ENCODE peak calls at places on chromosomes 13 and 19, in four cellular contexts. K is GM23248, X is Karpas-422, S is HCT116. A is an unnamed sample. For H3K79me2, the result is how much of the 10 kb centered on the place peaks cover.

GRCh38 chr19:41373993-41374392 is 2.3 kb upstream of the TMEM91 start:
- DNase-seq in K (peak), X (no peak), S (no peak), A (peak)

GRCh38 chr19:4495471-4495870 is 22.8 kb downstream of the PLIN4 start:
- DNase-seq in S (peak), K (no peak), X (peak), A (no peak)

GRCh38 chr13:78742659-78743058 is 83.7 kb upstream of the OBI1 start:
- DNase-seq in K (no peak), X (no peak), S (no peak), A (no peak)

GRCh38 chr19:10517361-10517759 is at the start of gene S1PR5:
- DNase-seq in X (peak), S (no peak), K (peak), A (peak)

GRCh38 chr13:75759531-75759930 is 123.4 kb downstream of the LMO7 start:
- DNase-seq in K (no peak), X (no peak), S (no peak), A (no peak)

GRCh38 chr19:52170304-52170703 is 1.1 kb downstream of the ZNF836 start:
- DNase-seq in X (no peak), S (no peak), K (peak), A (no peak)

GRCh38 chr19:2503521-2504109 is 27.7 kb downstream of the GADD45B start:
- DNase-seq in K (peak), S (peak), X (peak), A (peak)

GRCh38 chr19:11204943-11205349 is 7.6 kb upstream of the KANK2 start:
- DNase-seq in S (no peak), X (no peak), K (no peak), A (no peak)

GRCh38 chr13:29568731-29569130 is 26.8 kb downstream of the SLC7A1 start:
- DNase-seq in K (no peak), X (no peak), S (no peak), A (no peak)

GRCh38 chr13:42539670-42540069 is 34.3 kb upstream of the TNFSF11 start:
- DNase-seq in S (no peak), X (no peak), K (peak), A (no peak)

GRCh38 chr13:19074519-19074918 is 107.1 kb downstream of the TUBA3C start:
- DNase-seq in S (no peak), X (no peak), K (no peak), A (no peak)

GRCh38 chr13:33577037-33577436 is 240.9 kb upstream of the RFC3 start:
- DNase-seq in S (no peak), K (peak), X (no peak), A (peak)

GRCh38 chr13:36582977-36583376 is 90.8 kb upstream of the SERTM1 start:
- DNase-seq in X (no peak), K (no peak), S (no peak), A (no peak)

GRCh38 chr19:29620931-29621351 is 14.9 kb downstream of the POP4 start:
- DNase-seq in X (no peak), S (no peak), K (no peak), A (no peak)

GRCh38 chr13:104140557-104140956 is 1074.3 kb upstream of the SLC10A2 start:
- DNase-seq in S (peak), X (no peak), K (no peak), A (no peak)

GRCh38 chr19:35894342-35894741 is 6.0 kb downstream of the NFKBID start:
- DNase-seq in X (no peak), K (no peak), S (no peak), A (no peak)

GRCh38 chr13:23778007-23778687 is 111.1 kb downstream of the MIPEP start:
- DNase-seq in S (no peak), K (no peak), X (no peak), A (no peak)

GRCh38 chr19:33040994-33041827 is 23.5 kb downstream of the RHPN2 start:
- DNase-seq in K (peak), S (peak), X (no peak), A (peak)

GRCh38 chr19:42216653-42217521 is 590 bp downstream of the DEDD2 start:
- DNase-seq in X (peak), K (peak), S (no peak), A (peak)

GRCh38 chr19:5170329-5170745 is 170.3 kb downstream of the PTPRS start:
- DNase-seq in X (peak), S (no peak), K (no peak), A (no peak)

GRCh38 chr13:72062566-72062965 is 195.6 kb upstream of the DACH1 start:
- DNase-seq in K (no peak), S (no peak), X (no peak), A (no peak)

GRCh38 chr13:113586661-113587479 is 2.3 kb downstream of the TFDP1 start:
- DNase-seq in K (no peak), S (no peak), X (no peak), A (no peak)

GRCh38 chr19:35446194-35446593 is 1.9 kb upstream of the FFAR2 start:
- DNase-seq in X (no peak), K (no peak), S (no peak), A (no peak)

GRCh38 chr19:55641376-55642152 is 762 bp downstream of the ZNF580 start:
- DNase-seq in K (peak), S (no peak), X (peak), A (no peak)

GRCh38 chr19:50926144-50926543 is 14.9 kb upstream of the KLK4 start:
- DNase-seq in K (no peak), X (no peak), S (no peak), A (no peak)

GRCh38 chr13:32811297-32811800 is 204.9 kb upstream of the KL start:
- DNase-seq in K (peak), X (peak), S (no peak), A (peak)

GRCh38 chr13:50171585-50172282 is 156.5 kb downstream of the KCNRG start:
- DNase-seq in K (no peak), X (no peak), S (no peak), A (no peak)

GRCh38 chr13:33007950-33008349 is 8.3 kb upstream of the KL start:
- DNase-seq in K (no peak), X (no peak), S (no peak), A (no peak)

GRCh38 chr19:16435999-16436650 is 35.6 kb downstream of the EPS15L1 start:
- DNase-seq in X (peak), K (no peak), S (no peak), A (no peak)

GRCh38 chr19:40321076-40321475 is 27.1 kb downstream of the C19orf47 start:
- DNase-seq in K (no peak), S (no peak), X (no peak), A (no peak)

GRCh38 chr13:98171806-98172569 is 5.1 kb downstream of the RNF113B start:
- DNase-seq in S (no peak), K (peak), X (no peak), A (no peak)

DNA sequence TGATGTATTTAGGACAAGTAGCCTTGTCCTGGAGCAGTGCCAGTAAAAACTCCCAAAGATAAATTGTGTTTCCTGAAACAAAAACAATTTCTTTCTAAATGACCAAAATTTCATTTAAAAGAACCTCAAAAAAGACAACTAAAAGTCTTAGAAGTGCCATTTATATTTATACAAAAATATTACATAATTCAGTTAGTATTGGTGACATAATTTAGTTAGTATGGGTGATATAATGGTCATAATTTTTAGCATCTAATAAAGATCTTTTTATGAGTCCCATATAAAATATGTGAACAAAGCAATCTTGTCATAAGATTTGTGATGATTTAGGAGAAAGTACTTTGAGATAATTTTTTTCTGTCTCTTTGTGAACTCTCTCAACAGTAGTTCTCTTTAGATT is 76.0 kb downstream of the ELF1 start:
- DNase-seq in K (no peak), X (no peak), S (no peak), A (no peak)
- H3K79me2 ChIP-seq in K (under half), X (half or more), S (under half), A (under half)

GRCh38 chr13:73076013-73076412 is 17.2 kb downstream of the KLF5 start:
- DNase-seq in X (no peak), K (no peak), S (no peak), A (no peak)
- H3K79me2 ChIP-seq in X (under half), K (under half), S (under half), A (half or more)

GRCh38 chr19:39190768-39191167 is 6.0 kb upstream of the NCCRP1 start:
- DNase-seq in K (no peak), X (no peak), S (no peak), A (no peak)
- H3K79me2 ChIP-seq in K (under half), X (under half), S (under half), A (under half)

DNA sequence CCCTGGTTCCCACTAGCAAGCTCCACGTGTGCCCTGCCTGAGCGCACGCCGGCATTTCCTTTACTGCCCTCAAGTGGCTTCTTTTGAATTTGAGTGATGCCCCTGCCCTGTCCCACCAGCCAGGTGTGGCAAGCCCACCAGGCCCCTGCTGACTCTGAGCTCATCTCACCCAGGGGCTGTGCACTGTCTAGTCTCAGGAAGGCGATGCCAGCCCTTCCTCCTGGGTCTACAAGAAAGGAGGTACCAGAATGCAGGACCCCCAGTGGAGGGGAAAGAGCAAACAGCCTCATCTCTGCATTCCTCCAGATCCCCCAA is 17.3 kb upstream of the EPHX3 start:
- DNase-seq in S (no peak), K (no peak), X (no peak), A (no peak)
- H3K79me2 ChIP-seq in S (under half), K (half or more), X (under half), A (half or more)

GRCh38 chr19:47661571-47661970 is 51.7 kb upstream of the EHD2 start:
- DNase-seq in S (no peak), X (no peak), K (peak), A (no peak)

GRCh38 chr19:47661161-47661560 is 52.1 kb upstream of the EHD2 start:
- DNase-seq in K (peak), S (no peak), X (no peak), A (no peak)

GRCh38 chr19:47660435-47660832 is 51.5 kb downstream of the BICRA start:
- DNase-seq in S (peak), K (no peak), X (no peak), A (peak)

GRCh38 chr19:47663911-47664771 is 49.1 kb upstream of the EHD2 start:
- DNase-seq in S (no peak), K (peak), X (no peak), A (peak)

GRCh38 chr19:47663435-47663910 is 49.7 kb upstream of the EHD2 start:
- DNase-seq in X (no peak), S (no peak), K (peak), A (peak)
- H3K79me2 ChIP-seq in X (half or more), S (under half), K (half or more), A (half or more)

A was measured in hepatocyte.